ENCODE peak calls at places on chromosomes 13 and 19, in six cellular contexts. K is GM23338, Q is AG09309, W is AG04449, N is heart right ventricle, L is cardiac fibroblast. G is an unnamed sample.

GRCh38 chr13:75927183-75927582 is 291.1 kb downstream of the LMO7 start:
- DNase-seq in W (no peak), L (no peak), Q (no peak), N (no peak), K (no peak), G (no peak)

GRCh38 chr13:98632971-98633370 is 56.1 kb upstream of the STK24 start:
- DNase-seq in Q (no peak), N (no peak), K (no peak), L (peak), W (no peak), G (no peak)

GRCh38 chr13:45847554-45848224 is 3.9 kb downstream of the SIAH3 start:
- DNase-seq in L (peak), Q (no peak), K (no peak), N (no peak), W (no peak), G (peak)

GRCh38 chr19:6443986-6444385 is 10.4 kb upstream of the SLC25A41 start:
- DNase-seq in N (no peak), L (no peak), Q (no peak), W (no peak), K (no peak), G (no peak)

GRCh38 chr19:2962018-2962670 is 15.2 kb upstream of the TLE6 start:
- DNase-seq in N (peak), L (peak), Q (no peak), W (no peak), K (peak), G (no peak)

GRCh38 chr13:51823861-51824260 is 19.9 kb upstream of the DHRS12 start:
- DNase-seq in W (no peak), K (no peak), L (peak), Q (no peak), N (no peak), G (no peak)

GRCh38 chr13:64640002-64640401 is 2590.1 kb downstream of the PCDH9 start:
- DNase-seq in N (no peak), L (no peak), W (no peak), Q (no peak), K (no peak), G (no peak)

GRCh38 chr19:29119582-29119981 is 93.4 kb downstream of the UQCRFS1 start:
- DNase-seq in N (no peak), K (peak), Q (no peak), L (peak), W (no peak), G (no peak)

GRCh38 chr13:103287659-103288058 is 221.4 kb upstream of the SLC10A2 start:
- DNase-seq in W (no peak), L (peak), N (no peak), Q (no peak), K (no peak), G (no peak)

GRCh38 chr19:49682274-49682673 is 5.2 kb downstream of the PRMT1 start:
- DNase-seq in Q (no peak), L (no peak), W (no peak), N (no peak), K (no peak), G (no peak)

GRCh38 chr13:41916173-41916954 is 44.5 kb downstream of the VWA8 start:
- DNase-seq in L (peak), N (no peak), K (no peak), Q (peak), W (peak), G (no peak)

GRCh38 chr19:3768748-3769099 is 3.3 kb downstream of the RAX2 start:
- DNase-seq in L (no peak), N (no peak), W (no peak), Q (no peak), K (no peak), G (no peak)

GRCh38 chr13:72458701-72459100 is 268.7 kb downstream of the MZT1 start:
- DNase-seq in N (no peak), L (peak), Q (no peak), K (peak), W (no peak), G (peak)

GRCh38 chr19:38389957-38390924 is 1.7 kb downstream of the SPRED3 start:
- DNase-seq in L (no peak), N (no peak), K (no peak), Q (no peak), W (no peak), G (no peak)

GRCh38 chr13:114027046-114027760 is 53.3 kb upstream of the C13orf46 start:
- DNase-seq in Q (no peak), K (no peak), L (no peak), W (no peak), N (peak), G (no peak)

GRCh38 chr19:855566-856120 is 3.5 kb downstream of the ELANE start:
- DNase-seq in Q (no peak), N (no peak), W (no peak), K (no peak), L (no peak), G (no peak)

GRCh38 chr19:4423727-4424126 is 21.3 kb downstream of the CHAF1A start:
- DNase-seq in K (no peak), N (no peak), W (no peak), L (no peak), Q (no peak), G (no peak)

GRCh38 chr13:45195421-45195820 is 5.4 kb downstream of the KCTD4 start:
- DNase-seq in L (peak), Q (no peak), K (no peak), W (no peak), N (no peak), G (no peak)

GRCh38 chr13:40464349-40464748 is 202.1 kb downstream of the FOXO1 start:
- DNase-seq in N (no peak), L (no peak), K (no peak), W (no peak), Q (no peak), G (no peak)
- H3K4me3 ChIP-seq in N (no peak), L (no peak), K (no peak), W (no peak), Q (no peak), G (no peak)

GRCh38 chr19:10214784-10215183 is 16.3 kb downstream of the S1PR2 start:
- DNase-seq in N (no peak), K (no peak), W (no peak), L (peak), Q (no peak), G (no peak)

GRCh38 chr19:10220695-10221094 is 10.4 kb downstream of the S1PR2 start:
- DNase-seq in N (no peak), Q (no peak), K (no peak), L (no peak), W (no peak), G (no peak)

GRCh38 chr19:10222201-10222890 is 8.8 kb downstream of the S1PR2 start:
- DNase-seq in K (no peak), N (no peak), W (no peak), L (no peak), Q (no peak), G (no peak)

GRCh38 chr19:10219678-10220077 is 11.5 kb downstream of the S1PR2 start:
- DNase-seq in W (no peak), L (peak), Q (no peak), N (no peak), K (peak), G (no peak)

GRCh38 chr19:10217085-10217484 is 14.0 kb downstream of the S1PR2 start:
- DNase-seq in N (no peak), Q (no peak), K (no peak), L (no peak), W (no peak), G (no peak)
- TF ChIP-seq CTCF in N (no peak), Q (no peak), K (no peak), L (no peak), W (no peak), G (no peak)

DNA sequence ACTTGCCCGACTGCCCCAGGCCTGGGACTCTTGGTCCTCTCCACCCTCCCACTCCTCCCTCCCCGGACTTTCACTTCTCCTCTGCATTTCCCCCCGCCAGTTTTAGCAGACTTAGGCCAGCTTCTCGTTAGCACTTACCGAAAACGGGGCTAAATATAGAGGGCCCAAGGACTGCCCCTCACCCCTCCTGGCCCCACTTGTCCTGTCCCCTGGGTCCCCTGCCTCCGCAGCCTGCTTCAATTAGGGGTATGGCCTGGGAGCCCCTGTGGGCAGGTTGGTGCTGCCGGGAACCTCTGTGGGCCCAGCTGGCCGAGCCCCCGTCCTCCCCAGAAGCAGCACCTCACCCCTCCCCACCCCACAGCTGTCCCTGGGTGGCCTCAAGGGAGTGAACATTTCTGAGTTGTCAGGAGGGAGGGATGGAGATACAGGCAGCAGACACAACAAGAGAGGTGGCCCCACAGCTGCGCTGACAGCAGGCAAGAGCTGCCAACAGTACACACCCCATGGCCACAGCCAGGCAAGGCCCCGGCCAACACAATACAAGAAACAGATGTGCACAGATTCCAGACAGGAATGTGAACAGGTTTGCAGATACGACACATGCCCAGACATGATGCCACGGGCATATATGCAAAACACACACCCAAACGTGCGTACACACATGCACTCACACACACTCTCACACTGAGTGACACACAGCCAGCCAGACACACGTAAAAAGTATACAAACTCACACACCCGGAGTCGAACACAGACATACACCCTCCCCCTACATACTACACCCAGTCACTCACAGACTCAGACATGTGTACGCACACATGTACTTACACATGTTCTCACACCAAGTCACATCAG is 2.6 kb downstream of the POU2F2 start:
- DNase-seq in Q (no peak), L (peak), W (no peak), N (peak), K (no peak), G (no peak)
- H3K4me3 ChIP-seq in Q (no peak), L (no peak), W (peak), N (peak), K (no peak), G (no peak)

GRCh38 chr19:56111601-56112312 is 9.3 kb downstream of the ZNF787 start:
- DNase-seq in K (peak), Q (no peak), N (peak), L (no peak), W (no peak), G (no peak)
- TF ChIP-seq CTCF in K (no peak), Q (no peak), N (no peak), L (no peak), W (no peak), G (no peak)

GRCh38 chr19:45515807-45516401 is 8.6 kb downstream of the VASP start:
- DNase-seq in N (no peak), W (no peak), L (no peak), Q (no peak), K (no peak), G (no peak)

GRCh38 chr19:45512881-45513483 is 5.7 kb downstream of the VASP start:
- DNase-seq in K (no peak), W (no peak), N (no peak), L (no peak), Q (no peak), G (no peak)

GRCh38 chr19:45517238-45517637 is 10.0 kb downstream of the VASP start:
- DNase-seq in Q (no peak), N (no peak), L (no peak), K (no peak), W (no peak), G (no peak)

GRCh38 chr19:45515081-45515624 is 7.9 kb downstream of the VASP start:
- DNase-seq in Q (no peak), W (no peak), L (no peak), K (no peak), N (peak), G (no peak)

GRCh38 chr19:45514376-45515051 is 7.2 kb downstream of the VASP start:
- DNase-seq in N (no peak), W (no peak), K (no peak), L (no peak), Q (no peak), G (no peak)
- H3K4me3 ChIP-seq in N (peak), W (no peak), K (no peak), L (no peak), Q (no peak), G (no peak)

GRCh38 chr13:25217023-25217909 is 45.2 kb upstream of the AMER2 start:
- DNase-seq in Q (no peak), W (no peak), L (peak), K (no peak), N (no peak), G (peak)

GRCh38 chr13:25213716-25214115 is 41.6 kb upstream of the AMER2 start:
- DNase-seq in N (no peak), K (no peak), L (no peak), W (no peak), Q (no peak), G (no peak)

GRCh38 chr13:25215253-25215575 is 43.1 kb upstream of the AMER2 start:
- DNase-seq in N (no peak), Q (no peak), K (no peak), L (no peak), W (no peak), G (no peak)

GRCh38 chr13:25218011-25218410 is 45.9 kb upstream of the AMER2 start:
- DNase-seq in K (no peak), W (no peak), N (no peak), Q (no peak), L (no peak), G (no peak)

GRCh38 chr13:25214371-25215252 is 42.5 kb upstream of the AMER2 start:
- DNase-seq in L (peak), Q (peak), K (peak), N (peak), W (no peak), G (peak)
- TF ChIP-seq CTCF in L (peak), Q (peak), K (no peak), N (no peak), W (no peak), G (peak)

DNA sequence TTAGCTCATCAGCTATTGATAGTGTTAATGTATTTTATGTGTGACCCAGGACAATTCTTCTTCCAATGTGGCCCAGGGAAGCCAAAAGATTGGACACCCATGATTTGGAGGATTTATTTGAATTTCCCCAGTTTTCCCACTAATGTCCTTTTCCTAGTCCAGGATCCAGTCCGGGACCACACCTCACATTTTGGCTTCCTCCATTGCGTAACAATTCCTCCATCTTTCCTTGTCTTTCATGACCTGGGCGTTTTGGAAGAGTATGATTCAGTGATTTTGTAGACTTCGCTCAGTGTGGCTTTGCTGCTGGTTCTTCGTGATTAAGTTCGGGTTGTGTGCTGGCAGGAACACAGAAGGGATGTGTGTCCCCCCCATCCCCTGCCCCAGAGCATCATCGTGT is 3.3 kb upstream of the ATP4A start:
- DNase-seq in W (no peak), K (no peak), L (no peak), N (no peak), Q (no peak), G (no peak)
- H3K4me3 ChIP-seq in W (no peak), K (no peak), L (no peak), N (no peak), Q (no peak), G (no peak)

GRCh38 chr19:47540748-47541147 is 25.9 kb upstream of the NAPA start:
- DNase-seq in N (no peak), W (no peak), Q (peak), K (peak), L (peak), G (no peak)
- TF ChIP-seq CTCF in N (no peak), W (peak), Q (peak), K (peak), L (peak), G (peak)

DNA sequence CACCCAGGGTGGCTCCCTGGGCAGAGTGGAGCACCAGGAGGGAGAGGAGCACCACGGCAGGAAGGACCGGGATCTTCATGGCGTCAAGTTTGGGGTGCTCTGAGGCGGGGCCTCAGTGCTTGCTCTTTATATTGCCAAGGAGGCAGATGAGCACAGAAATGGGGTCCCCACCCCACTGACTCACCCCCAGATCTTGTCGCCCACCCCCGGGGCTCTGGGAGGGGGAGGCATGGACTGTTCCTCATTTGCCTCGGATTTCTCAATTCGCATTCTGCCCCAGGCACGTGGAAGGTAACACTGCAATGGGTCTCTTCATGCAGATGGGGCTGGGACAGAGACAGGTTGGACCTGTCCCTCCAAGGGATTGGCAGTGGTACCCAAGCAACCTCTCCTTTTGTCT is at the start of gene KRTDAP:
- DNase-seq in W (no peak), Q (no peak), N (no peak), K (no peak), L (no peak), G (no peak)
- H3K4me3 ChIP-seq in W (no peak), Q (no peak), N (no peak), K (no peak), L (no peak), G (no peak)

GRCh38 chr19:48103922-48104321 is 6.7 kb downstream of the PLA2G4C start:
- DNase-seq in L (no peak), K (no peak), Q (no peak), N (no peak), W (no peak), G (no peak)

DNA sequence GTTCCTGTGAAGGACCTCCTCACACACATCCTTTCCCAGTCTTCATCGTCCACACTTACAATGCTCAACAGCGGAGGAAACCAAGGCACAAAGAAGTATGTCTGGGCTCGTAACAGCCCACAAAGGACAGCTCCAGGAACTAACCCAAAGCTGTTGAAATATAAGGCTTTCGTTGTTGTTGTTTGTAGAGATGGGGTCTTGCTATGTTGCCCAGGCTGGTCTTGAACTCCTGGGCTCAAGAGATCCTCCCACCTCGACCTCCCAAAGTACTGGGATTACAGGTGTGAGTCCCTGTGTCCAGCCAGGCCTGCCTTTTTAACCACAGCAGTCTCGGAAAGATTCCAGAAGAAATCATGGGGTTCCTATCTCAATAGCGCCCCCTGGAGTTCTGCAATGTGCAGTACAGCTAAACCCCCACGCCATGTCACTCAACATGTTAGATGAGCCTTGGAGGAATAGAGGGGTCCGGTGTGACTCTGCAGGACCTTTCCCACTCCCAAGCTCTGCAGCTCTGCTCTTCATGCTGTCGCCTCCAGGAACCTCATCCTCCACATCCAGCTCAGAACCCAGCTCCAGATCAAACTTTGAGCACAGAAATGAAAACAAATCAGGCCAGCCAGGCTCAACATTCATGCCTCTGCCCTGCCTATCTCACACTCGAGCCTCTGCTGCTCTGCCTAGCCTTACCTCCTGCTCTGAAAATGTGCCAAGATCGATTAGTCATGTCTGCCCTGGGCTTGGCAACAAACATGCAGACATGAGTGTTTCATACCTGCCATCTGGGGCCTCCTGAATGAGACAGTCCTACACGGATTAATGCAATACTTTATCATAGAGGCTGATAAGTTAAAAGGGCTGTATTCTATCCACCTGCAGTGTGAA is 7.5 kb downstream of the PLA2G4C start:
- DNase-seq in W (no peak), K (peak), Q (no peak), N (no peak), L (peak), G (no peak)
- TF ChIP-seq CTCF in W (peak), K (peak), Q (peak), N (no peak), L (peak), G (peak)

G was measured in epithelial cell of proximal tubule.